ENCODE peak calls at places on chromosomes 6 and 20, in five cellular contexts. H, Y, F, V and J are unnamed samples.

GRCh38 chr6:152117156-152118129 is 310.0 kb downstream of the ESR1 start:
- DNase-seq in H (no peak), V (no peak), Y (no peak), F (no peak), J (no peak)

GRCh38 chr6:109021870-109022269 is 72.8 kb downstream of the SESN1 start:
- DNase-seq in Y (no peak), F (no peak), H (no peak), V (no peak), J (no peak)

GRCh38 chr6:54813901-54814300 is 32.7 kb upstream of the FAM83B start:
- DNase-seq in Y (no peak), F (peak; percentile 46), H (no peak), V (peak; percentile 95), J (no peak)

GRCh38 chr20:38727602-38728236 is 3.4 kb downstream of the SLC32A1 start:
- DNase-seq in Y (no peak), F (no peak), V (no peak), H (peak; percentile 14), J (no peak)

GRCh38 chr6:64330694-64331309 is 695.2 kb downstream of the PHF3 start:
- DNase-seq in H (peak; percentile 64), F (peak; percentile 45), Y (no peak), V (peak; percentile 50), J (peak; percentile 5)

GRCh38 chr20:10504893-10505292 is 69.8 kb downstream of the SLX4IP start:
- DNase-seq in F (no peak), Y (no peak), H (no peak), V (no peak), J (no peak)

GRCh38 chr6:15412767-15413166 is 166.9 kb downstream of the JARID2 start:
- DNase-seq in Y (no peak), F (no peak), H (no peak), V (no peak), J (no peak)

GRCh38 chr6:41697902-41698349 is 37.5 kb downstream of the TFEB start:
- DNase-seq in V (no peak), H (no peak), F (no peak), Y (no peak), J (no peak)

GRCh38 chr6:118677193-118677592 is 25.8 kb upstream of the CEP85L start:
- DNase-seq in Y (no peak), H (no peak), F (no peak), V (no peak), J (no peak)

GRCh38 chr20:1876975-1877603 is 18.1 kb upstream of the SIRPA start:
- DNase-seq in V (no peak), F (peak; percentile 84), Y (no peak), H (no peak), J (no peak)

GRCh38 chr6:169097336-169098052 is 156.2 kb downstream of the THBS2 start:
- DNase-seq in F (no peak), Y (peak; percentile 97), H (no peak), V (no peak), J (no peak)

GRCh38 chr6:42093582-42094329 is 43.4 kb downstream of the TAF8 start:
- DNase-seq in H (no peak), F (no peak), V (no peak), Y (no peak), J (no peak)

GRCh38 chr6:24381476-24382219 is 21.1 kb upstream of the MRS2 start:
- DNase-seq in V (no peak), F (no peak), Y (no peak), H (no peak), J (no peak)

GRCh38 chr6:130613176-130613575 is 214.0 kb upstream of the SMLR1 start:
- DNase-seq in H (no peak), V (no peak), F (no peak), Y (no peak), J (no peak)

GRCh38 chr20:54219751-54220426 is 12.0 kb downstream of the PFDN4 start:
- DNase-seq in H (peak; percentile 33), F (no peak), Y (no peak), V (no peak), J (no peak)

GRCh38 chr6:39330057-39330456 is 7.6 kb upstream of the KCNK16 start:
- DNase-seq in V (peak; percentile 22), Y (no peak), H (no peak), F (no peak), J (no peak)